ENCODE peak calls at places on chromosomes 3 and 15, in ten cellular contexts. J is Caco-2; G is endodermal cell; B is CD4-positive, alpha-beta T cell; R is neuronal stem cell; K is body of pancreas; E is Panc1; T is pancreas; O is heart left ventricle; N is tibial artery. P is an unnamed sample.

GRCh38 chr3:29759443-29760033 is 478.7 kb downstream of the RBMS3 start:
- DNase-seq in J (no peak), G (no peak), B (no peak), R (peak; percentile 62), K (no peak), E (no peak), T (no peak), O (no peak), N (no peak), P (peak; percentile 70)

GRCh38 chr3:69379661-69380060 is 6.2 kb downstream of the FRMD4B start:
- DNase-seq in J (no peak), G (no peak), B (no peak), R (no peak), K (no peak), E (no peak), T (no peak), O (no peak), N (no peak), P (no peak)

GRCh38 chr3:30996467-30996866 is 102.0 kb upstream of the GADL1 start:
- DNase-seq in J (no peak), G (peak; percentile 73), B (no peak), R (no peak), K (no peak), E (no peak), T (no peak), O (no peak), N (no peak), P (no peak)

GRCh38 chr3:112319516-112320276 is 13.3 kb upstream of the CD200 start:
- DNase-seq in J (no peak), G (no peak), B (no peak), R (no peak), K (no peak), E (no peak), T (no peak), O (no peak), N (no peak), P (no peak)

GRCh38 chr15:37536967-37537624 is 397.3 kb upstream of the TMCO5A start:
- DNase-seq in J (no peak), G (no peak), B (no peak), R (no peak), K (no peak), E (no peak), T (no peak), O (no peak), N (no peak), P (no peak)

GRCh38 chr3:14803101-14803980 is 15.4 kb upstream of the FGD5 start:
- DNase-seq in J (no peak), G (peak; percentile 69), B (no peak), R (no peak), K (no peak), E (no peak), T (no peak), O (peak; percentile 59), N (no peak), P (peak; percentile 45)

GRCh38 chr3:66582721-66583141 is 81.9 kb upstream of the LRIG1 start:
- DNase-seq in J (no peak), G (no peak), B (peak; percentile 20), R (no peak), K (no peak), E (no peak), T (no peak), O (no peak), N (no peak), P (peak; percentile 52)

GRCh38 chr3:119347036-119347435 is 52.9 kb downstream of the ARHGAP31 start:
- DNase-seq in J (no peak), G (no peak), B (no peak), R (no peak), K (no peak), E (no peak), T (no peak), O (no peak), N (no peak), P (no peak)

GRCh38 chr15:75025102-75025501 is 1.7 kb downstream of the PPCDC start:
- DNase-seq in J (no peak), G (no peak), B (no peak), R (no peak), K (no peak), E (no peak), T (no peak), O (no peak), N (no peak), P (no peak)

GRCh38 chr3:48423241-48423882 is 6.5 kb downstream of the PLXNB1 start:
- DNase-seq in J (no peak), G (no peak), B (no peak), R (no peak), K (no peak), E (no peak), T (no peak), O (no peak), N (no peak), P (no peak)

GRCh38 chr3:111852540-111852939 is 6.5 kb upstream of the PHLDB2 start:
- DNase-seq in J (no peak), G (peak; percentile 68), B (no peak), R (no peak), K (no peak), E (no peak), T (no peak), O (no peak), N (no peak), P (no peak)

GRCh38 chr3:72345237-72345878 is 502.9 kb downstream of the SHQ1 start:
- DNase-seq in J (no peak), G (no peak), B (no peak), R (no peak), K (no peak), E (no peak), T (no peak), O (no peak), N (no peak), P (no peak)

GRCh38 chr3:138542977-138543376 is 51.1 kb downstream of the CEP70 start:
- DNase-seq in J (no peak), G (no peak), B (no peak), R (no peak), K (no peak), E (no peak), T (no peak), O (no peak), N (no peak), P (no peak)
- H3K9me3 ChIP-seq in J (peaks cover 29% of the 10 kb centered on the region), G (peaks cover 89% of the 10 kb centered on the region), B (peaks cover 54% of the 10 kb centered on the region), R (peaks cover 44% of the 10 kb centered on the region), K (peaks cover 22% of the 10 kb centered on the region), E (peaks cover 21% of the 10 kb centered on the region), T (no peaks in the 10 kb centered on the region), O (no peaks in the 10 kb centered on the region), N (peaks cover 59% of the 10 kb centered on the region), P (peaks cover 4% of the 10 kb centered on the region)

GRCh38 chr3:104281713-104282112 is 1085.0 kb upstream of the ALCAM start:
- DNase-seq in J (no peak), G (no peak), B (no peak), R (no peak), K (no peak), E (no peak), T (no peak), O (no peak), N (no peak), P (no peak)

GRCh38 chr3:104275199-104275598 is 1091.5 kb upstream of the ALCAM start:
- DNase-seq in J (no peak), G (no peak), B (no peak), R (no peak), K (no peak), E (no peak), T (no peak), O (no peak), N (no peak), P (no peak)

DNA sequence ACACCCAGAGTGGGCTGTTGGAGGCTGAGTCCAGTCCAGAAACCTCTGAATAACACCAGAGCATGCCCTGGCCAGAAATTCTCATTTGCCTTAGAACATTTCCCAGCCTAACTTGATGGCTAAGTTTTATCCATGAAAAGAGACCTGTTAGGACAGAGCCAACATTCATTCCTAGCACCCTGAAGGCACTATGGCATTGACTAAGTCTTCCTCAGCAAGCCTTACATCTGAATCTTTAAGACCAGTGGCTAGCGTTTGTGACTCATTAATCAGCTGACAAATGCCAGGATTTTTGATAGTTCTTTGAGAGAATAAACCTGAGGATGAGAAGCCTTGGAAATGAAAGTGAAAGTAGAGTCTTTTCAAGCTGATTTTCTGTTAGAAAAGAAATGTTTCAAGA is 1087.1 kb upstream of the ALCAM start:
- DNase-seq in J (no peak), G (no peak), B (no peak), R (no peak), K (no peak), E (no peak), T (no peak), O (no peak), N (no peak), P (peak; percentile 71)
- H3K9me3 ChIP-seq in J (peaks cover 3% of the 10 kb centered on the region), G (peaks cover 96% of the 10 kb centered on the region), B (peaks cover 15% of the 10 kb centered on the region), R (peaks cover 10% of the 10 kb centered on the region), K (peaks cover 17% of the 10 kb centered on the region), E (peaks cover 46% of the 10 kb centered on the region), T (no peaks in the 10 kb centered on the region), O (no peaks in the 10 kb centered on the region), N (peaks cover 32% of the 10 kb centered on the region), P (no peaks in the 10 kb centered on the region)

GRCh38 chr15:27873039-27873438 is 226.1 kb downstream of the OCA2 start:
- DNase-seq in J (no peak), G (no peak), B (no peak), R (no peak), K (no peak), E (no peak), T (no peak), O (no peak), N (no peak), P (no peak)

GRCh38 chr15:27868828-27869404 is 230.2 kb downstream of the OCA2 start:
- DNase-seq in J (no peak), G (no peak), B (no peak), R (no peak), K (no peak), E (no peak), T (no peak), O (no peak), N (no peak), P (no peak)

GRCh38 chr15:27869697-27870281 is 229.3 kb downstream of the OCA2 start:
- DNase-seq in J (no peak), G (no peak), B (no peak), R (no peak), K (no peak), E (no peak), T (no peak), O (no peak), N (no peak), P (no peak)

GRCh38 chr15:27872355-27872754 is 226.8 kb downstream of the OCA2 start:
- DNase-seq in J (no peak), G (no peak), B (no peak), R (no peak), K (no peak), E (no peak), T (no peak), O (no peak), N (no peak), P (no peak)

GRCh38 chr15:27871078-27871695 is 227.9 kb downstream of the OCA2 start:
- DNase-seq in J (no peak), G (no peak), B (no peak), R (no peak), K (no peak), E (no peak), T (no peak), O (no peak), N (no peak), P (no peak)
- H3K9me3 ChIP-seq in J (no peaks in the 10 kb centered on the region), G (no peaks in the 10 kb centered on the region), B (no peaks in the 10 kb centered on the region), R (no peaks in the 10 kb centered on the region), K (no peaks in the 10 kb centered on the region), E (no peaks in the 10 kb centered on the region), T (no peaks in the 10 kb centered on the region), O (no peaks in the 10 kb centered on the region), N (no peaks in the 10 kb centered on the region), P (no peaks in the 10 kb centered on the region)

DNA sequence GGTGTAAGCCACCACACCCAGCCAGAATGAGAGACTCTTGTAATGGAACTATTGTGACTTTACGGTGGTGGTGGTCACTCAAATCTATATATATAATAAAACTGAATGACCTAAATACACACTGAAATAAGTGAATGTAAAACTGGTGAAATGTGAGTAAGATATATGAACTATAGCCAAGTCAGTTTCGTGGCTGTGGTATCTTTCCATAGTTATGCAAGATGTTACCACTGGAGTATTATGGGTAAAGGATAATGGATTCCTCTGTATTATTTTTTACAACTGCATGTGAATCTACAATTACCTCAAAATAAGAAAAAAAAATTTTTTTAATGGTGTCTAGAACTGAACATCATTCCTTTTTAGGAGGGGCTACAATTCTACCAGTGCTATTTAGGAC is 21.9 kb downstream of the PIK3CB start:
- DNase-seq in J (no peak), G (no peak), B (no peak), R (no peak), K (no peak), E (no peak), T (no peak), O (no peak), N (no peak), P (peak; percentile 25)
- H3K9me3 ChIP-seq in J (no peaks in the 10 kb centered on the region), G (no peaks in the 10 kb centered on the region), B (no peaks in the 10 kb centered on the region), R (no peaks in the 10 kb centered on the region), K (no peaks in the 10 kb centered on the region), E (no peaks in the 10 kb centered on the region), T (no peaks in the 10 kb centered on the region), O (no peaks in the 10 kb centered on the region), N (no peaks in the 10 kb centered on the region), P (no peaks in the 10 kb centered on the region)

P was measured in GM23248.